ENCODE peak calls at places on chromosomes 12 and 14, in seven cellular contexts. W is mammary epithelial cell; G is activated B cell treated with CpG ODN at 0.5 μM for 24 hours; L is A549; V is HFF-Myc; T is CD8-positive, alpha-beta T cell; J is GM12865. A is an unnamed sample.

GRCh38 chr14:68878908-68879307 is 86.0 kb upstream of the ZFP36L1 start:
- DNase-seq in G (no peak), V (no peak), J (no peak), W (no peak), L (no peak), T (no peak), A (no peak)

GRCh38 chr12:26523708-26524150 is 309.3 kb downstream of the ITPR2 start:
- DNase-seq in L (no peak), T (no peak), G (no peak), J (no peak), W (peak; percentile 92), V (no peak), A (no peak)

GRCh38 chr14:104114421-104115130 is 23.8 kb upstream of the KIF26A start:
- DNase-seq in J (no peak), G (no peak), T (no peak), V (no peak), L (no peak), W (no peak), A (peak; percentile 16)

GRCh38 chr12:85564786-85565185 is 271.4 kb downstream of the RASSF9 start:
- DNase-seq in T (no peak), W (no peak), J (no peak), V (no peak), G (no peak), L (no peak), A (no peak)

GRCh38 chr14:33791971-33792370 is 158.9 kb downstream of the EGLN3 start:
- DNase-seq in G (no peak), T (no peak), V (no peak), L (no peak), W (no peak), J (peak; percentile 54), A (no peak)

GRCh38 chr12:58959639-58960300 is 39.5 kb upstream of the LRIG3 start:
- DNase-seq in G (no peak), W (no peak), J (no peak), V (no peak), T (no peak), L (no peak), A (no peak)

GRCh38 chr14:75448209-75448608 is 20.4 kb downstream of the JDP2 start:
- DNase-seq in G (no peak), W (no peak), V (no peak), T (no peak), J (no peak), L (no peak), A (no peak)

GRCh38 chr14:101665478-101666078 is 95.9 kb upstream of the PPP2R5C start:
- DNase-seq in W (peak; percentile 52), J (peak; percentile 64), G (no peak), V (peak; percentile 14), T (no peak), L (peak; percentile 71), A (peak; percentile 57)

GRCh38 chr14:34472706-34473279 is 10.8 kb upstream of the SPTSSA start:
- DNase-seq in V (no peak), J (no peak), W (no peak), G (no peak), L (no peak), T (no peak), A (no peak)

GRCh38 chr12:3432176-3432742 is 58.7 kb upstream of the PRMT8 start:
- DNase-seq in L (no peak), T (no peak), V (no peak), G (no peak), J (peak; percentile 18), W (peak; percentile 16), A (no peak)

GRCh38 chr12:68674376-68674775 is 12.4 kb upstream of the NUP107 start:
- DNase-seq in L (no peak), V (no peak), W (no peak), G (no peak), J (no peak), T (no peak), A (no peak)

GRCh38 chr12:91833780-91834359 is 311.8 kb downstream of the BTG1 start:
- DNase-seq in V (no peak), J (no peak), G (no peak), W (no peak), L (no peak), T (no peak), A (no peak)

GRCh38 chr12:62466018-62466595 is 519 bp upstream of the MON2 start:
- DNase-seq in L (peak; percentile 44), W (peak; percentile 27), J (peak; percentile 50), T (no peak), G (peak; percentile 21), V (no peak), A (no peak)

GRCh38 chr14:55131782-55132181 is 2.7 kb downstream of the LGALS3 start:
- DNase-seq in W (no peak), J (peak; percentile 22), G (no peak), L (no peak), V (no peak), T (no peak), A (no peak)

GRCh38 chr14:32513571-32514009 is 184.5 kb downstream of the AKAP6 start:
- DNase-seq in V (no peak), W (peak; percentile 4), T (no peak), J (no peak), G (no peak), L (no peak), A (no peak)

GRCh38 chr12:69540606-69541386 is 44.5 kb upstream of the CCT2 start:
- DNase-seq in J (no peak), L (no peak), W (no peak), G (no peak), T (no peak), V (peak; percentile 53), A (no peak)

GRCh38 chr12:1063852-1064251 is 72.8 kb downstream of the ERC1 start:
- DNase-seq in W (no peak), J (no peak), V (no peak), G (no peak), L (no peak), T (no peak), A (no peak)

GRCh38 chr14:48560421-48560820 is 885.0 kb upstream of the MDGA2 start:
- DNase-seq in V (no peak), T (no peak), G (no peak), W (no peak), J (no peak), L (no peak), A (no peak)

GRCh38 chr12:121116318-121117225 is 16.1 kb upstream of the P2RX7 start:
- DNase-seq in G (no peak), J (no peak), V (no peak), T (no peak), W (no peak), L (no peak), A (no peak)

GRCh38 chr12:95767703-95768102 is 22.9 kb downstream of the NTN4 start:
- DNase-seq in G (no peak), J (no peak), V (no peak), L (no peak), T (no peak), W (no peak), A (no peak)

DNA sequence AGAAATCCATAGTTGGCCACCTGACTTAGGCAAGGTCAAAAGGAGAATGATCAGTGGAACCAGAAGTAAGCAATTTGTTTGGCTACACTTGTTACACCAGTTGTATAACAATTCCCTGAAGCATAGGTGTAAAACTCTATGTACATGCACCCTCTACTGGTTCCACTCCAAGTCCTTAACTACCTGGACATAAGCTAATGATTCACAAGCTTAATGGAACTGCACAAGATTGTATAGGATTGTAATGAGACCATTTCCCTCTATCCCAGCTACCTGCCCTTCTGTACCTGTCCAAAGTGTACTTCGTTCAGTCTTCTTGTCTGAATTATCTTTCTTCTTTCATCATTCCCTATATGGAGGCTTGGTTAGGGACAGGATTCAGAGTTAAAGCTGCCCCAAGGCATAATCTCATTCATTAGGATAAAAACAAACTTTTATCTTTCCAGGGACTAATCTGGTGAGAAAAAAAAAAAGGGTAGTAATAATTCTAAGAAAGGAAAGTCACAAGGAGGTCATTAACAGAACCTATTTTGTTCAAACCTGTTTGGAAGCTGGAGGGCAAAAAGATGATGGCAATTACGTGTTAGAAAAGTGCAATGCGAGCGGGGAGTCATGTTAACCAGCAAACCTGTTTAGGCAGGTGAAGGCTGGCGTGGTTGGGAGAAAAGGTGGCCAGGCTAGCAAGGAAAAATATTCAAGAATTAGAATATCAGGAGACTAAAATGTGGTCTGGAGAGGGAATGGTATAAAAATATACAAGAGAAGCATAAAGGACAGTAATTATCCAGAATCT is 2.8 kb upstream of the TMEM52B start:
- DNase-seq in L (no peak), W (peak; percentile 93), T (no peak), J (no peak), G (no peak), V (no peak), A (no peak)
- TF ChIP-seq CTCF in L (no peak), W (no peak), T (no peak), J (no peak), G (no peak), V (no peak), A (no peak)

GRCh38 chr12:72349491-72349890 is 77.3 kb downstream of the TRHDE start:
- DNase-seq in W (no peak), V (no peak), G (no peak), J (no peak), L (no peak), T (no peak), A (no peak)

DNA sequence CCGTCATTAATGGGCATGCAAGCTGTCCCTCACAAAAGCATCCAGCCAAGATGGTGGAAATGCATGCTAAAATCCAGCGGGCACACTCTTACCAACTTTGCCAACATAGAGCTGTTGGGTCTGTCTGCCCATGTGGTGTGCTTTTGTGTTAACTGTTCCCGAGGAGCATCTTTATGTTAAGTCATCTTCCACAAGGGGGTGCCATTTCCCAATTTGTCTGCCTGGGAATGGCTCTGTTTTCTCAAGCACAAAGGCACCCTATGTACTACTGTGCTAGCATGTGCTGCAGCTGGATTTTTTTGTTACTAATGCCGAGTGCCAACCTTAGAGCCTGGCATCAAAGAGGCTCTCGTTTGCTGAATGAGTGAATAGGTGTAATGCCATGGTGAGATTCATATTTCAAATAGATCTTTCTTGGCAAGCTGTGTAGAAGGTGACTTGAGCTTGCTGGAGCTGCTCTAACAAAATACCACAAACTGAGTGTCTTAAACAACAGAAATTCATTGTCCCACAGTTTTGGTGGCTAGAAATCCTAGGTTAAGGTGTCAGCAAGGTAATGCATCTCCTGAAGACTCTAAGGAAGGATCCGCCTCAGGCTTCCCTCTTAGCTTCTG is 74.3 kb downstream of the TRHDE start:
- DNase-seq in W (peak; percentile 75), J (peak; percentile 71), L (peak; percentile 1), T (no peak), V (peak; percentile 74), G (no peak), A (peak; percentile 43)
- TF ChIP-seq CTCF in W (peak; percentile 50), J (peak; percentile 62), L (peak; percentile 49), T (no peak), V (peak; percentile 66), G (no peak), A (peak; percentile 72)

DNA sequence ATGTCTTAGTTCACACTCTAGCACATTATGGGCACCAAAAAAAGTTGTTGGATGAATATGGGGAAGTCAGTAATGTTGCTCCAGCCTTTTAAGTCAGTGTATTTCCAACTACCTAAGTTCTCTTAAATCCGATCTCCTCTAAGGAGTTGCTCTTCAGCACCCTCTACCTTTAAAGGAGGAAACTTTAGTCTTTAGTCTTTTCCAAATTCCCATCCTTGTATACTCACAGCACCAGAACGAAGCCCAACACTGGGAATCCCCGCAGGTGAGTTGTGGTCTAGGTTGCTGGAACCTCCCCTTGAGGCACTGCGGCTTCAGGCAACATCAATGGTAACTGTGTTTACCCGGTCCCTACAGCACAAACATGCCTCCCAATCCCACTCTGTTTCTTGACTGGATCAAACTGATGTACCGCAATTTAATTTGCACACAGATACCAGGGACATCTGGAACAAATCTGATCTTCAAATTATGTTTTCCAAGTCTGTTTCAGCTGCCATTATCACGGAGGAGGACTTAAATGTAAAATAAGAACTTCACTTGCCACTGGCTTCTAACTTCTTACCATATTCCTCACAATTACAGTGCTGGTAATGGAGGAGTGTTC is 179.0 kb downstream of the FOXN3 start:
- DNase-seq in G (no peak), W (peak; percentile 6), T (no peak), J (no peak), L (no peak), V (no peak), A (no peak)
- TF ChIP-seq CTCF in G (no peak), W (no peak), T (no peak), J (no peak), L (peak; percentile 36), V (peak; percentile 37), A (peak; percentile 23)

GRCh38 chr14:106094654-106095189 is 568.3 kb downstream of the TMEM121 start:
- DNase-seq in J (no peak), G (peak; percentile 19), T (no peak), V (no peak), L (no peak), W (no peak), A (no peak)
- TF ChIP-seq CTCF in J (no peak), G (no peak), T (no peak), V (peak; percentile 46), L (no peak), W (no peak), A (no peak)